ENCODE peak calls at places on chromosomes 1 and 21, in nine cellular contexts. N is GM23338, O is GM23248, G is HCT116, H is fibroblast of lung, Y is PC-9, D is mammary epithelial cell, L is DND-41, K is GM12878. X is an unnamed sample. For H3K4me1, the result is how much of the 10 kb centered on the place peaks cover.

GRCh38 chr1:111920221-111921024 is 69.0 kb downstream of the KCND3 start:
- DNase-seq in N (no peak), O (peak), G (no peak), H (no peak), Y (no peak), D (peak), L (no peak), K (no peak), X (no peak)

GRCh38 chr1:213034713-213035112 is 16.3 kb upstream of the RPS6KC1 start:
- DNase-seq in N (no peak), O (no peak), G (no peak), H (no peak), Y (no peak), D (no peak), L (no peak), K (no peak), X (no peak)

GRCh38 chr1:179707406-179707805 is 35.7 kb upstream of the FAM163A start:
- DNase-seq in N (no peak), O (no peak), G (no peak), H (no peak), Y (no peak), D (no peak), L (no peak), K (no peak), X (no peak)

GRCh38 chr21:39003982-39004775 is 179.1 kb downstream of the PSMG1 start:
- DNase-seq in N (no peak), O (peak), G (no peak), H (peak), Y (no peak), D (no peak), L (peak), K (no peak), X (no peak)

GRCh38 chr1:151716771-151717631 is at the start of gene CELF3:
- DNase-seq in N (peak), O (peak), G (no peak), H (peak), Y (no peak), D (no peak), L (peak), K (no peak), X (peak)

GRCh38 chr1:150596095-150596892 is 16.9 kb upstream of the MCL1 start:
- DNase-seq in N (no peak), O (peak), G (no peak), H (peak), Y (no peak), D (peak), L (no peak), K (no peak), X (no peak)

GRCh38 chr1:84782311-84782771 is 92.1 kb upstream of the SSX2IP start:
- DNase-seq in N (peak), O (peak), G (peak), H (peak), Y (peak), D (no peak), L (peak), K (no peak), X (peak)

GRCh38 chr1:172041689-172042088 is 200.4 kb downstream of the DNM3 start:
- DNase-seq in N (no peak), O (peak), G (peak), H (peak), Y (no peak), D (no peak), L (no peak), K (no peak), X (no peak)

GRCh38 chr1:170354679-170355078 is 177.3 kb upstream of the GORAB start:
- DNase-seq in N (no peak), O (no peak), G (no peak), H (no peak), Y (no peak), D (no peak), L (no peak), K (no peak), X (no peak)

GRCh38 chr1:186897008-186897407 is 68.3 kb downstream of the PLA2G4A start:
- DNase-seq in N (no peak), O (peak), G (no peak), H (no peak), Y (no peak), D (no peak), L (no peak), K (no peak), X (no peak)

GRCh38 chr1:25695066-25695990 is 78.7 kb downstream of the MAN1C1 start:
- DNase-seq in N (peak), O (peak), G (no peak), H (peak), Y (peak), D (peak), L (no peak), K (no peak), X (peak)

GRCh38 chr1:74824497-74825107 is 91.7 kb downstream of the TYW3 start:
- DNase-seq in N (no peak), O (no peak), G (no peak), H (no peak), Y (no peak), D (no peak), L (no peak), K (no peak), X (no peak)

GRCh38 chr1:167548059-167548932 is 5.3 kb downstream of the CREG1 start:
- DNase-seq in N (no peak), O (peak), G (no peak), H (peak), Y (no peak), D (peak), L (no peak), K (no peak), X (no peak)
- H3K4me1 ChIP-seq in N (under half), O (under half), G (under half), H (under half), Y (under half), D (half or more), L (under half), K (under half), X (under half)

GRCh38 chr1:177165069-177165439 is 542 bp upstream of the ASTN1 start:
- DNase-seq in N (no peak), O (no peak), G (no peak), H (no peak), Y (no peak), D (no peak), L (no peak), K (no peak), X (no peak)
- TF ChIP-seq EZH2 in N (peak), O (no peak), G (no peak), H (no peak), Y (no peak), D (peak), L (no peak), K (no peak), X (peak)

DNA sequence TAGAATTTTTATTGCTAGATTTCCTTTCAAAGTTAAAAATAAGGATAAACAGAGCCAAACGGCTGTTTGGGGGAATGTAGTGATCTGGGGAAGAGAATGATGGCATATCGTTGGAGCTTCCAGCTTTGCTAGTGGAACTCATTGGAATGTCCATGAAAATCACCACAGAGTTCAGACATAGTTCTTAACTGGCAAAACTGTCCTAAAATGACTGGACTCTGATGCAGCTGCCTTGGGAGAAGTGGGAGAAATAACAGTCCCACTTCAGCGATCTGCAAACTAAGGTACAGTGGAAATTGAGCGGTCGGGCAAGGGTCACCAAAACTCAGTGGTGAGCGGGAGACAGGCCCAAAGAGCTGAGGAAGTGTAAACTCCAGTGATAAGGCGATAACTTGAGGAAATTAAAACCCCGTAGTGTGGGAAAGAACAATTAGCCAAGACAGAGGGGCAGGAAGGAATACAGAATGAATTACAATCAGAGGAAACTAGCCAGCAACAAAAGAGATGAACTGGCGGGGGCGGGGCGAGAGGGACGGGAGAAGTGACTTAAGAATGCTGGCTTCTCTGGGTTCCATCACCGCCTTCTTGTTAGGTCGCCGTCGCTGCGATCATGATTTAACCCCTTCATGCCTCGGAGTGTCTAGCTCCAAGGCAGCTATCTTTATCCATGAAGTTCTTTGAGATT is 89.8 kb upstream of the ARHGAP29 start:
- DNase-seq in N (peak), O (peak), G (peak), H (no peak), Y (peak), D (no peak), L (no peak), K (no peak), X (peak)
- H3K4me1 ChIP-seq in N (half or more), O (half or more), G (half or more), H (under half), Y (half or more), D (half or more), L (under half), K (under half), X (under half)

DNA sequence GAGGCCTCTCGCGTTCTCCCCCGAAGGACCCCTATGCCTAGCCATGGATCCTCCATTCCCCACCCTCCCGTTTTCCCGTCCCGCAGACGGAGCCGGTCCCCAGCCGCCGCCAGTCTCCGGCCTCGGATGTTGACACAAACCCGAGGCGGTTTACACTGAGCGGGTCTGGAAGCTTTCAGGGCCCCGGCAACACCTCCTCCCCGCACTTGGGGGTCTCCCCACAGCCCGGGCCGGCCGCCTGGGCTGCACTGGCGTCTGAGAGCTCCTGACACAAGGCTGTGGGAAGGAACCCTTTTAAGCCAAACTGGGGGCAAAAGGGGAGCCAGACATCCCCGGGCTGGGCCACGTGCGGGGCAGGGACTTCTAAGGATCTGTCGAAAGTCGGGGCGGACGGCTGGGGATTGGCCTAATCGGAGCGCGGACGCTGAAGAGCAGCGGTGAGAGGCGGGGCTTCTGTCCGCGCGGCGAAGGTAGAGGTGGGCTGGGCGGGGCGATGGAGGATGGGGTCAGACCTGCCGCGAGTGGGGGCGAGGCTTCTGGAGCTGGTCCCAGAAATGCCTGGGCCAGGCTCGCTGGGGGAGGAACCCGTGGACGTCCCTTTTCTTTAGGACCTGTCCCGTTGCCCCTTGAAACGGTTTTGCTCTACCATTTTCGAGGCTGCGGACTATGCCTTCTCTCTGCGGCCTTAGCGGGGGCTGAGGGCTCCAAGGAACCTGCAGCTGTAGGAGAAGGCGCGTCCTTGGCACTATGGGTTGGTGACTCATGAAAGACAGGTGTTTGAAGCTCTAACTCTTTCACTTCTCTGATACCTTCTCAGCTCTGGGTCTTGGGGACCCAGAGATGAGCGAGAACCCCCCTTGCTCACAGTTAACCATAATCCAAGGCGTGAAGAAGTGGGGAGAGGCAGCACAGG is 1.2 kb upstream of the HPCAL4 start:
- DNase-seq in N (peak), O (peak), G (no peak), H (no peak), Y (no peak), D (no peak), L (no peak), K (no peak), X (peak)
- TF ChIP-seq EZH2 in N (peak), O (peak), G (no peak), H (peak), Y (no peak), D (no peak), L (no peak), K (no peak), X (peak)

GRCh38 chr1:183024352-183025337 is 1.4 kb downstream of the LAMC1 start:
- DNase-seq in N (no peak), O (peak), G (no peak), H (peak), Y (no peak), D (peak), L (no peak), K (no peak), X (peak)
- H3K4me1 ChIP-seq in N (under half), O (under half), G (under half), H (under half), Y (half or more), D (under half), L (under half), K (under half), X (under half)